ENCODE peak calls at places on chromosomes 12 and 14, in four cellular contexts. X is HepG2, Y is H1, E is K562. J is an unnamed sample.

GRCh38 chr12:124093297-124093696 is 120.3 kb downstream of the ZNF664 start:
- DNase-seq in X (no peak), Y (no peak), E (no peak), J (no peak)

GRCh38 chr12:103632554-103633216 is 45.6 kb downstream of the STAB2 start:
- DNase-seq in X (peak; percentile 66), Y (peak; percentile 97), E (peak; percentile 89), J (peak; percentile 64)

GRCh38 chr14:34340226-34340625 is 121.8 kb downstream of the SPTSSA start:
- DNase-seq in X (no peak), Y (no peak), E (no peak), J (no peak)

GRCh38 chr14:81509838-81510452 is 23.7 kb downstream of the SEL1L start:
- DNase-seq in X (no peak), Y (no peak), E (no peak), J (no peak)

GRCh38 chr14:100827751-100828447 is 2.0 kb downstream of the MEG3 start:
- DNase-seq in X (no peak), Y (no peak), E (peak; percentile 31), J (peak; percentile 72)

GRCh38 chr12:14416658-14417057 is 51.2 kb downstream of the ATF7IP start:
- DNase-seq in X (peak; percentile 33), Y (no peak), E (no peak), J (peak; percentile 96)

GRCh38 chr14:71533396-71533795 is 398.8 kb upstream of the RGS6 start:
- DNase-seq in X (no peak), Y (no peak), E (no peak), J (no peak)

GRCh38 chr14:25461780-25462179 is 411.8 kb upstream of the STXBP6 start:
- DNase-seq in X (no peak), Y (no peak), E (no peak), J (no peak)

GRCh38 chr14:60116181-60116580 is 24.5 kb downstream of the PCNX4 start:
- DNase-seq in X (no peak), Y (no peak), E (no peak), J (no peak)

GRCh38 chr14:102220031-102220430 is 80.3 kb downstream of the WDR20 start:
- DNase-seq in X (no peak), Y (peak; percentile 42), E (no peak), J (no peak)

GRCh38 chr12:125509195-125509594 is 444.0 kb downstream of the AACS start:
- DNase-seq in X (no peak), Y (no peak), E (no peak), J (no peak)

GRCh38 chr14:64885555-64885954 is 5.8 kb upstream of the SPTB start:
- DNase-seq in X (no peak), Y (no peak), E (no peak), J (no peak)

GRCh38 chr14:64878775-64879634 is 702 bp downstream of the SPTB start:
- DNase-seq in X (no peak), Y (peak; percentile 73), E (peak; percentile 18), J (no peak)

GRCh38 chr14:64879635-64880381 is at the start of gene SPTB:
- DNase-seq in X (no peak), Y (peak; percentile 73), E (peak; percentile 91), J (no peak)

GRCh38 chr14:64875350-64875749 is 4.4 kb downstream of the SPTB start:
- DNase-seq in X (no peak), Y (no peak), E (no peak), J (no peak)

GRCh38 chr14:64880382-64881121 is 845 bp upstream of the SPTB start:
- DNase-seq in X (no peak), Y (peak; percentile 88), E (peak; percentile 71), J (peak; percentile 8)
- TF ChIP-seq EZH2 in X (no peak), Y (no peak), E (no peak), J (no peak)

GRCh38 chr14:90733139-90733808 is 83.0 kb downstream of the TTC7B start:
- DNase-seq in X (no peak), Y (peak; percentile 39), E (no peak), J (no peak)
- TF ChIP-seq JUN in X (no peak), Y (no peak), E (no peak), J (no peak)

DNA sequence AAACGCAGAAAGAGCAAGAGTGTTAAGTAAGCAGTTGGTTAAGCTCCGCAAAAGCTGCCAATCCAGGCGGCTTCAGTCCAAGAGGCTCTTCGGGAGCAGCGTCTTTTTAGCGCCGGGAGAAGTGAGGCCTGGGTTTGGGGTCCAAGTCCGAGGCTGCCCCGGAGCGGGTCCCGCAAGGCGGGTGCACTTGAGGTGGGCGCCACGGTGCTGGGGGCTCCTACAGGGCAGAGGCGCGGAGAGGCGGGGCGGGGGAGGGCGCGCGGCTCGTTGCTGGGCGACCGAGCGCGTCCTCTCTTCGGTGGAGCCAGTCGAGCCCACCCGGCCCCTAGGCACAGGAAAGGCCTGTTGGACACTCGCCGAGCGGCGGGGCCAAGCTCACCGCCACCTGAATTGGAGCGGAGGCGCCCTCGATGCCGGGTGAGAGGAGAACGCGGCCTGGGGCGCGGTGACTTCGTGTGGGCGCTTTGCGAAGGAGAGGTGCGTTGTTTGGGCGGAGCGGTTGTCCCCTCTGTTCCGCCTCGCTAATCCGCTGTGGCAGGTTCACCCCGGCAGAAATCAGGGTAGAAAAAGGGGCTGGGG is 15.6 kb downstream of the TTC6 start:
- DNase-seq in X (no peak), Y (no peak), E (no peak), J (no peak)
- TF ChIP-seq EZH2 in X (no peak), Y (no peak), E (no peak), J (peak; percentile 73)

GRCh38 chr12:116915326-116915725 is 4.6 kb downstream of the FBXW8 start:
- DNase-seq in X (no peak), Y (no peak), E (no peak), J (no peak)

GRCh38 chr12:116918464-116918863 is 7.7 kb downstream of the FBXW8 start:
- DNase-seq in X (no peak), Y (no peak), E (peak; percentile 22), J (no peak)

GRCh38 chr12:116919247-116919671 is 8.5 kb downstream of the FBXW8 start:
- DNase-seq in X (no peak), Y (no peak), E (peak; percentile 33), J (no peak)

GRCh38 chr12:116916714-116917114 is 6.0 kb downstream of the FBXW8 start:
- DNase-seq in X (peak; percentile 95), Y (no peak), E (peak; percentile 66), J (peak; percentile 16)

DNA sequence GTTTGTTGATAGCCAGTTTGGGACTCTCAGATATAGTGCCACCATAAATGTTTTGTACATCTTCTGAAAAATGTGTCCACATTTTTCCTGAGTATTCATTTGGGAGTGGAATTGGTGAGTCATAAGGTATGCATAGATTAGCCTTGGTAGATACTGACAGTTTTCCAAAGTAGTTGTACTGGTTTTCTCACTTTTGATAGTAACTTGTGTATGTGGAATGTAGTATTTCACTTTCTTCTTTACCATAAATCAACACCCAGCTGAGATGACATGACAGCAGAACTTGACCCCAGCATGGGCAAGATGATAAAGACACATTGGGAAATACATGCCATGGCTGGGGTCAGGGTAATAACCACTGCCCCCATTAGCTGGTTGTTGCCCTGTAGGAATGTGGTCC is 5.4 kb downstream of the FBXW8 start:
- DNase-seq in X (peak; percentile 37), Y (no peak), E (no peak), J (no peak)
- TF ChIP-seq JUN in X (no peak), Y (no peak), E (no peak), J (peak; percentile 34)

DNA sequence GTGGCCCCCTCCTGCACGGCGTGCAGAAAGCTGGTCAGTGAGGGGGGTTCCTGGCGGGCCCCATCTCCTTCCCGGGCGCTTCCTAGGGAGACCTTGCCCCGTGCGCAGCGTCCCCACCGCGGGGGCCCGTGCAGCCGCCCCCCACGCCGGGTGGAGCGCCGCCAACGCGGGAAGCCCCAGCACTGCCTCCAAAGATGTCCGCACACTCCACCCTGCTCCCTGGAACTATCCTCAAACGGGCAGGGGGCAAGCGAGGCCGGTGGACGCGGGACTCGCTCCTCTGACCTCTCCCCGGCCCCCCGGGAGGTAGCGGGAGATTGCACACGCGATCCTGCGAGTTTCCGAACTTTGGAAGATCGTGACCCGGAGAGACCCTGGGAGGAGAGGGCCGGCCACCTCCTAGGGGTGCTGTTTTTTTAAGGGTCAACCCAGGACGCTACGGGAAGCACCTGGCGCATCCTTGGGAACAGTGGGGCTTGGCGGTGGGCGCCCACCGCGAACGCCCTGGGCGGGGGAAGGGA is 1.5 kb upstream of the FZD10 start:
- DNase-seq in X (no peak), Y (no peak), E (no peak), J (no peak)
- TF ChIP-seq EZH2 in X (no peak), Y (peak; percentile 68), E (no peak), J (no peak)

DNA sequence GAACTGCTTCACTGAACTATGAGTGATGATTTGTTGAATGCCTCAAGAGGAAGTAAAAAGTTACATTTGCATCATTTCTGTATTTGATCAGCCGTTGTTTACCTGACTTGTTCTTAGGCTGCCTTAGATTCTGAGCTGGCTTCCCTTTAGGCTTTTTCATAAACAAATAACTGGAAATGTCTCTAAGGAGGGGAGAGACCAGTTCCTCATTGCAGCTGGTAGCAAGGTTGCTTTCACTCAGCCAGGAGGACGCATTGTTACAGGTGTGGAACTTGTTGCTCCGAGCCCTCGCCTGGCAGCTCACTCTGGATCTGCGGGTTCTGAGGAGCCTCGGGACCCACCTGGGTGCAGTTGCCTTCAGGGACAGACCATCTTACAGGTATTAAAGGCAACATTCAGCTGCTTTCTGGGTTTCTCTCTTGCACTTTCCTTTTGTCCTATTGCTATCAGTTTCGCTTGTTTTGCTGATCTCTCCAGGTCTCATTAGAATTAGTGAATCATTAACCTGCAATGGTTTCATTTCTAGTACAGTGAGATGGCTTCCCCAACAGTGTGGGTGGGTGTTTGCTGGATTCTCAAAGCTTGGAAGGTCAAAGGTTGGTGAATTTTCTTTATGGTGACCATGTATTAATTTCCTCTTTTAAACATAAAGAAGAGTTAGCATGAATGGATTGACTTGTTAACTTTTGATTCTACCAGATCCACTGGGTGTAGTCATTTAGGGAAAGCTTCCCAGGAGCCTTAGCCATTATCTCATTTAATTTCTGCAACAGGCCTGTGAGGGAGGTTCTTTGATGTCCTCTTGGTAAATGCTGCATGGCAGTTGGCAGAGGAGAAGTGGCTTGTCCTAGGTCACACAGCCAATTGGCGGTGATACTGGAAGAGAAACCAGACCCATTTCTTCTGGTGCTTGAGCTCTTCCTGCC is at the start of gene PLEKHG7:
- DNase-seq in X (peak; percentile 47), Y (no peak), E (no peak), J (no peak)
- TF ChIP-seq JUN in X (no peak), Y (no peak), E (no peak), J (no peak)

DNA sequence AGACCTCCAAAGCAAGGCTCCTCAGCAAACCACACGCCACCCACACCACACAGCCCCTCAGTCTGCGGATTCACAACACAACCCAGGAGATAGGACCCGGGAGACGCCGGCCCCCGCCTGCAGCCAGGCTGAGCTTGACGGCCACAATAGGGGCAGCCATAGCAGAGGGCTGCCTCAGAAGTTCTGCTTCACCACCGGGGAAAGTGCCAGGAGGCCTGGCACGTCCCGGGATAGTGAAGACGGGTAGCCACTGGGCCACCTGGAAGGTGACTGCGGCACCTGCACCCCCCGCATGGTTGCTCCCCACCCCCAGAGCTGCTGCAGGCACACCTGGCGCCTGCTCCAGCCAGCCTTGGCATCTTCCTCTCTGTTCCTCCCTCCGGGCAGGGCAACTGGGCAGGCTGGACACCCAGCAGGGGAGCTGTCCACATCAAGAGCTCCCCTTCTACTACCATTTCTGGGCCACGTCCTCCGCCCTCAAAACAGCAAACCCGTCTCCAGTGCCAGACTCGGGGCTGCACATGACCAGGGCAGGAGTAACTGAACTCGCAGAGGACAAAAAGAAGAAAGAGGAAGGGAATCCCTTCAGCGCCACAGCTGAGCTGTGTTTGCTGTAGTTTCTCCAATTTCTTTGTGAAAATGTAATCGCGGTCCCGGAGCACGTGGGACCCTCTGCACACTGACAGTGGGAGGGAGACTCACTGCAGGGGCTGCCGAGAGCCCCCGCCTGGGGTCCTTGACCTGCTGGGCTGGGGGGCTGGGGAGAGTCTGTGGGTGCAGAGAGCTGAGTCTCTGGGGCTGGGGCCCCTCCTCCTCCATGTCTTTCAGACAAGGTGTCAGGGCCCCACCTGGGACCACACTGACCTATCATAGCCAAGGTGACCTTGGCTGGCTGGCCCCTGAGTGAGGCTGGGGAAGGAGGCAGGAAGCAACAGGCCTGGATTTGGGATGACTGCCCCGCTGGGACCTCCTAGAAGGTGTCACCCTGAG is 74.2 kb upstream of the C14orf180 start:
- DNase-seq in X (no peak), Y (peak; percentile 43), E (no peak), J (no peak)
- TF ChIP-seq EZH2 in X (no peak), Y (no peak), E (no peak), J (no peak)